ENCODE peak calls at places on chromosomes 2 and 18, in five cellular contexts. M is A549, K is GM12878, P is K562, R is WTC11. V is an unnamed sample.

GRCh38 chr18:40293311-40293710 is 1661.7 kb upstream of the PIK3C3 start:
- DNase-seq in M (no peak), K (no peak), P (no peak), R (no peak), V (no peak)

GRCh38 chr18:42028232-42028832 is 73.3 kb downstream of the PIK3C3 start:
- DNase-seq in M (peak), K (no peak), P (peak), R (peak), V (peak)

GRCh38 chr2:185628985-185629384 is 109.6 kb upstream of the FSIP2 start:
- DNase-seq in M (no peak), K (no peak), P (no peak), R (peak), V (peak)

GRCh38 chr18:50745946-50746345 is 73.9 kb downstream of the MRO start:
- DNase-seq in M (no peak), K (no peak), P (no peak), R (no peak), V (no peak)

GRCh38 chr2:171595896-171596295 is 73.6 kb downstream of the CYBRD1 start:
- DNase-seq in M (no peak), K (no peak), P (no peak), R (no peak), V (no peak)

GRCh38 chr2:158496986-158497385 is 40.2 kb downstream of the PKP4 start:
- DNase-seq in M (no peak), K (no peak), P (no peak), R (no peak), V (no peak)

GRCh38 chr2:43212931-43213330 is 13.5 kb downstream of the ZFP36L2 start:
- DNase-seq in M (no peak), K (no peak), P (no peak), R (no peak), V (no peak)

GRCh38 chr2:235612551-235612950 is 118.7 kb downstream of the AGAP1 start:
- DNase-seq in M (no peak), K (no peak), P (no peak), R (no peak), V (no peak)

GRCh38 chr18:63488160-63488559 is 11.4 kb downstream of the SERPINB5 start:
- DNase-seq in M (no peak), K (no peak), P (no peak), R (no peak), V (no peak)

GRCh38 chr2:139609109-139609508 is 828.9 kb upstream of the NXPH2 start:
- DNase-seq in M (no peak), K (no peak), P (no peak), R (no peak), V (no peak)

GRCh38 chr2:205524656-205525055 is 157.6 kb upstream of the NRP2 start:
- DNase-seq in M (no peak), K (no peak), P (no peak), R (no peak), V (no peak)

GRCh38 chr2:5725072-5725471 is 32.9 kb downstream of the SOX11 start:
- DNase-seq in M (no peak), K (no peak), P (no peak), R (no peak), V (no peak)

GRCh38 chr2:159286709-159287441 is 372 bp upstream of the WDSUB1 start:
- DNase-seq in M (peak), K (peak), P (peak), R (peak), V (peak)

GRCh38 chr18:48165104-48165866 is 234.8 kb upstream of the SMAD2 start:
- DNase-seq in M (no peak), K (no peak), P (no peak), R (no peak), V (peak)

GRCh38 chr2:119283873-119284331 is 60.3 kb downstream of the STEAP3 start:
- DNase-seq in M (no peak), K (no peak), P (no peak), R (no peak), V (no peak)

GRCh38 chr2:74080346-74080745 is 67.4 kb downstream of the BOLA3 start:
- DNase-seq in M (no peak), K (no peak), P (peak), R (no peak), V (no peak)

GRCh38 chr2:172082105-172082943 is 3.0 kb upstream of the DLX1 start:
- DNase-seq in M (no peak), K (no peak), P (no peak), R (no peak), V (no peak)

GRCh38 chr2:223027442-223027841 is 24.5 kb upstream of the KCNE4 start:
- DNase-seq in M (no peak), K (no peak), P (no peak), R (no peak), V (no peak)

GRCh38 chr18:44341759-44342158 is 338.9 kb upstream of the SETBP1 start:
- DNase-seq in M (no peak), K (no peak), P (no peak), R (no peak), V (no peak)
- TF ChIP-seq ESRRA in M (no peak), K (no peak), P (no peak), R (no peak), V (no peak)

DNA sequence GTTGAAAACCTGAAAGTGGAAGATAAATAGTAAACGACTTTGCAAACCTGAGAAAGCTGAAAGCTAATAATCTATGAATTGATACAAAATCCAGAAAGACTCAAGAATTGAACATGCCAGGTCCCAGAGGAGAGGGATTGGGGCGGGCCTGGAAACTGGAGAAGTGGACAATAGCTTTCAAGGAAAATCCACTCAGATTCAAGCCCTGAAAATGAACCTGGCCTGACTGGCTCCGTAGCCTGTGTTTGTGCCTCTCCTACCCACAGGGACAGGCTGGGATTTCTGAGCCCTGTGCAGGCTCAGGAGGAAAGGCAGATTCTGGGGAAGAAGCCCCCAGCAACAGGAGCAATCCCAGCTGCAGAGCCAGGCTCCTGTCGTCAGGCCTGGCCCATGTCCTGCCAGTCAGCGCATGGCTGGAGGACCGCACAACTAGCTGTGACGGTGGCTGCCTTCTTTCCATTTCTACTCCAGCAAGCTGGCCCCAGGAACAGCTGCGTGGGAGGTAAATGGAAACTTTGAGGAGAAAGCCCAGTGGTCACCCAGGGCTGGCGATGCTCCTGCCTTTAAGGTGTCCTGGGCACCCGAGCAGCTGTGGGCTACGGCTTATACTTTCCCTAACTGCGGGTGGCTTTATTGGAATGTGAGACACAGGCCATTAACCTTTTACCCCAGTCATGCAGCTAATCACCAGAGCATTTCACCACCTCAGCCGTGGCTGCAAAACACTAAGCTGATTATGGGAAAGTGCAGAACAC is 275.0 kb upstream of the HS6ST1 start:
- DNase-seq in M (no peak), K (no peak), P (no peak), R (no peak), V (no peak)
- TF ChIP-seq ESRRA in M (no peak), K (no peak), P (no peak), R (no peak), V (no peak)

DNA sequence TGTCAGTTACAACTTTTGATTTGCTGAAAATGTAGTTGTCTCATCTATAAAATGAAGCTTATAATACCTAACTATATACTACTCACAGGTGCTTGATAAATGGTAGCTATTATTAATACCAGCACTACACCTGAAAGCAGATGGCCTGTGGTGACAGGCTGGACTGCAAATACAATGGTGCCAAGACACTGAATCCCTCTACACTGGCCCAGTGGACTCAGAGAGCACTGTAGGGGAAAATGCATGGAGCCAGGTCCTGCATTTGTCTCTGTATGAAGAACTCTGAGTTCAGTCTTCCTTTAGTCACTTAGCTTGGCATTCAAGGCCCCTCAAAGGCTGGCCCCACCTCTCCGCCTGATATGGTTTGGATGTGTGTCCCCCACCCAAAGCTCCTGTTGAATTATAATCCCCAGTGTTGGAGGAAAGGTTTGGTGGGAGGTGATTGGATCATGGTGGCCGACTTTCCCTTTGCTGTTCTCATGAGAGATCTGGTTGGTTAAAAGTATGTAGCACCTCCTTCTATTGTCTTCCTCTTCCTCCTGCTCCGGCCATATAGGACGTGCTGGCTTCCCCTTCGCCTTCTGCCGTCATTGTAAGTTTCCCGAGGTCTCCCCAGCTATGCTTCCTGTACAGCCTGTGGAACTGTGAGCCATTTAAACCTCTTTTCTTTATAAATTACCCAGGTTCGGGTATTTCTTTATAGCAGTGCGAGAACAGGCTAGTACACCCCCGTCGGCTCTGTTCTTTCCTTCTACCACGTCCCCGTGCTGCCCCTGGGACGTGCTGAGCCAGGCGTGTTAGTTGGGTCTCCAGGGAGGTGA is 11.1 kb upstream of the NTSR2 start:
- DNase-seq in M (no peak), K (no peak), P (no peak), R (no peak), V (no peak)
- TF ChIP-seq ESRRA in M (no peak), K (no peak), P (no peak), R (no peak), V (no peak)

DNA sequence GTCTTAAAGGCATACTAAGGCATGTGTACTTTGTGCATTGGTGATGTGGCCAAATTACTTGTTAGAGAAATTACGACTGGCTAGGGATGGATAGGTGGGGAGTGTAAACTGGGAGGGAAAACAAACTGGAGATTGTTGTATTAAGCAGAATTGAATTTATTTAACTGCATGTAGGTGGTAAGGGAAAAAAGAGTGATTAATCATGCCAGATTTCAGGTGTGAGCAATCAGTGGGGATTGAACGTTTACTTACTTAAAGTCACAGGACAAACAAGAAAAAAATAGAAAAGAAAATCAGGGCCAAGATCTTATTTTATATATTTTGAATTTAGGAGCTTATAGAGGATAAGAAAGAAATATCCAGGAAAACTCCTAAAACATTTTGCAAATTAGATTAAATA is 88.6 kb downstream of the GULP1 start:
- DNase-seq in M (no peak), K (no peak), P (no peak), R (no peak), V (no peak)
- TF ChIP-seq ESRRA in M (no peak), K (no peak), P (no peak), R (no peak), V (no peak)

GRCh38 chr2:132374961-132375360 is 41.6 kb upstream of the GPR39 start:
- DNase-seq in M (no peak), K (no peak), P (no peak), R (no peak), V (no peak)
- TF ChIP-seq ESRRA in M (no peak), K (no peak), P (no peak), R (no peak), V (no peak)

DNA sequence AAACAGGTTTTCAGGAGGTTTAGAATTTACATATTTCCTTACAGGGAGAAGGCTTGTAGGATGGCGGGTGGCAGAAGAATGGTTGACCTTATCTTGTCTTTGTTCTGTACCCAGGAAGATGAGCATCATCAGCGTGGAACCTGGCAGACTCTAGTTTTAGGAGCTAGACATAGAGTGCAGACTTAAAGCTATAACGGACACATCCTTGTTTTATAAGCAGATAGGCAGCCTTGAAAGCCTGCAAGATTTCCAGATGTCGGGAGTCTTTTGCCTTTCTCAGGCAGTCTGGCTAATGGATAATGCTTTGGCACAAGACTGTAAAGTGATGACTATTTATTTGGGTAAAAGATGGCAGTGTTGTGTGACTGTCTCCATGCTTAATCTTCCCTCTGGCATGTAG is 11.7 kb downstream of the AQP12B start:
- DNase-seq in M (no peak), K (no peak), P (no peak), R (no peak), V (no peak)
- TF ChIP-seq ESRRA in M (no peak), K (no peak), P (no peak), R (no peak), V (no peak)

GRCh38 chr18:7982216-7982615 is 415.1 kb downstream of the PTPRM start:
- DNase-seq in M (no peak), K (no peak), P (no peak), R (no peak), V (no peak)

GRCh38 chr18:7987284-7987976 is 420.3 kb downstream of the PTPRM start:
- DNase-seq in M (no peak), K (no peak), P (no peak), R (no peak), V (no peak)
- TF ChIP-seq ESRRA in M (no peak), K (no peak), P (no peak), R (no peak), V (no peak)

DNA sequence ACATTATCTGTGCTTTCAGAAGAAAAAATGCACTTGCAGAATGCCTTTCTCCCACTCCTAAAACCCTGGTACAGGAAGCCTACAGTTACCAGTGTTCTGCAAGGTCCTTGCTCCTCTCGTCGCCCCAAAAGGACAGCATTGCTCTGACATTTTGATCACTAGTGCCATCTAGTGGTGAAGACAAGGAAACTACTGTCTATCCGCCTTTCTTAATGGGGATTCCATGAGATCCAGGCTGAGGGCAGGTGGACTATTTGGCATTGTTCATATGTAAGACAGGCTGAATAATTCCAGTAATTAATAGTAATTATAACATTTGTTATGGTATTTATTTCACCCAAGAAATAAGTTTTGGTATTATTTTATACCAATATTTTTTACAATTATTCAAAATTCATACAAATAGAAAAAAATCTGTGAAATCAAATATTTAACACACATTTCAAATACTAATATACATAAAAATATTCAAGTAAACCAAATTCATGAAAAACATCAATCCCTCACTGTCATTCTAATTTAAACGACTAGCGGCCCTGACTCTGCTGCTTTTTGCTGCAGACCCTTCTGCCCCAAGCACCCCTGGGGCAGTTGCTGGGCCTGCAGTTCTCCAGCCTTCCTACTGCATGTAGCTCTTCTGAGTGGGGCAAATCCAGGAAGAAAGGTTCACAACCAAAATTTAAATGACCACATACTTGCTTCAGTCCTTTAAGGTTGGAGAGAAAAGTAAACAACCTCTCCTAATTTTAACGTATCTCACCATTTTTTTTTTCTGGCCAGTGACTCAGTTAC is 19.0 kb downstream of the TPGS2 start:
- DNase-seq in M (peak), K (peak), P (peak), R (peak), V (peak)
- TF ChIP-seq ESRRA in M (no peak), K (no peak), P (no peak), R (no peak), V (no peak)

GRCh38 chr18:79644666-79645057 is 34.9 kb upstream of the CTDP1 start:
- DNase-seq in M (no peak), K (no peak), P (no peak), R (no peak), V (no peak)
- TF ChIP-seq ESRRA in M (no peak), K (no peak), P (no peak), R (no peak), V (no peak)

GRCh38 chr2:164624296-164624695 is 3.0 kb upstream of the GRB14 start:
- DNase-seq in M (no peak), K (no peak), P (no peak), R (no peak), V (no peak)
- TF ChIP-seq ESRRA in M (no peak), K (no peak), P (no peak), R (no peak), V (no peak)